ENCODE peak calls at places on chromosome 1, in four cellular contexts. One of them, this sample, is unnamed.

GRCh38 chr1:40848530-40849189 is 13.5 kb downstream of the CITED4 start:
- DNase-seq in suprapubic skin: no peak
- DNase-seq in vagina: no peak
- DNase-seq in GM12891: no peak
- DNase-seq in this sample: no peak

GRCh38 chr1:108075055-108075454 is 110.1 kb upstream of the VAV3 start:
- DNase-seq in suprapubic skin: no peak
- DNase-seq in vagina: no peak
- DNase-seq in GM12891: no peak
- DNase-seq in this sample: no peak

GRCh38 chr1:19623523-19623922 is 20.6 kb upstream of the NBL1 start:
- DNase-seq in suprapubic skin: no peak
- DNase-seq in vagina: no peak
- DNase-seq in GM12891: no peak
- DNase-seq in this sample: no peak

GRCh38 chr1:145720556-145720877 is 1.2 kb downstream of the CD160 start:
- DNase-seq in suprapubic skin: no peak
- DNase-seq in vagina: no peak
- DNase-seq in GM12891: no peak
- DNase-seq in this sample: peak

GRCh38 chr1:3911981-3912808 is 12.1 kb upstream of the C1orf174 start:
- DNase-seq in suprapubic skin: peak
- DNase-seq in vagina: no peak
- DNase-seq in GM12891: no peak
- DNase-seq in this sample: no peak

GRCh38 chr1:61448934-61449368 is 276.0 kb downstream of the TM2D1 start:
- DNase-seq in suprapubic skin: peak
- DNase-seq in vagina: no peak
- DNase-seq in GM12891: no peak
- DNase-seq in this sample: no peak

GRCh38 chr1:25658791-25659431 is 42.3 kb downstream of the MAN1C1 start:
- DNase-seq in suprapubic skin: no peak
- DNase-seq in vagina: no peak
- DNase-seq in GM12891: no peak
- DNase-seq in this sample: no peak

GRCh38 chr1:153649867-153650235 is 8.7 kb upstream of the SNAPIN start:
- DNase-seq in suprapubic skin: peak
- DNase-seq in vagina: no peak
- DNase-seq in GM12891: no peak
- DNase-seq in this sample: no peak

GRCh38 chr1:219927956-219928790 is at the start of gene SLC30A10:
- DNase-seq in suprapubic skin: no peak
- DNase-seq in vagina: no peak
- DNase-seq in GM12891: peak
- DNase-seq in this sample: no peak

GRCh38 chr1:150484861-150485260 is 2.4 kb upstream of the TARS2 start:
- DNase-seq in suprapubic skin: peak
- DNase-seq in vagina: no peak
- DNase-seq in GM12891: no peak
- DNase-seq in this sample: no peak

GRCh38 chr1:216832192-216832591 is 109.0 kb upstream of the ESRRG start:
- DNase-seq in suprapubic skin: no peak
- DNase-seq in vagina: no peak
- DNase-seq in GM12891: no peak
- DNase-seq in this sample: no peak

GRCh38 chr1:218670875-218671274 is 325.7 kb downstream of the TGFB2 start:
- DNase-seq in suprapubic skin: no peak
- DNase-seq in vagina: no peak
- DNase-seq in GM12891: no peak
- DNase-seq in this sample: no peak

GRCh38 chr1:20216574-20216973 is 30.3 kb upstream of the PLA2G2C start:
- DNase-seq in suprapubic skin: no peak
- DNase-seq in vagina: no peak
- DNase-seq in GM12891: peak
- DNase-seq in this sample: no peak

GRCh38 chr1:37995773-37996379 is 6.1 kb upstream of the SF3A3 start:
- DNase-seq in suprapubic skin: peak
- DNase-seq in vagina: no peak
- DNase-seq in GM12891: no peak
- DNase-seq in this sample: no peak

GRCh38 chr1:93692001-93692400 is 10.4 kb upstream of the BCAR3 start:
- DNase-seq in suprapubic skin: no peak
- DNase-seq in vagina: no peak
- DNase-seq in GM12891: no peak
- DNase-seq in this sample: no peak

GRCh38 chr1:227718932-227719331 is 16.2 kb downstream of the JMJD4 start:
- DNase-seq in suprapubic skin: no peak
- DNase-seq in vagina: no peak
- DNase-seq in GM12891: no peak
- DNase-seq in this sample: no peak
- TF ChIP-seq POLR2AphosphoS5 in suprapubic skin: no peak
- TF ChIP-seq POLR2AphosphoS5 in vagina: no peak
- TF ChIP-seq POLR2AphosphoS5 in GM12891: no peak
- TF ChIP-seq POLR2AphosphoS5 in this sample: no peak

GRCh38 chr1:1879942-1880341 is 10.9 kb downstream of the GNB1 start:
- DNase-seq in suprapubic skin: no peak
- DNase-seq in vagina: no peak
- DNase-seq in GM12891: no peak
- DNase-seq in this sample: no peak

GRCh38 chr1:1877852-1878436 is 12.9 kb downstream of the GNB1 start:
- DNase-seq in suprapubic skin: no peak
- DNase-seq in vagina: no peak
- DNase-seq in GM12891: no peak
- DNase-seq in this sample: no peak

GRCh38 chr1:1883092-1883858 is 7.6 kb downstream of the GNB1 start:
- DNase-seq in suprapubic skin: no peak
- DNase-seq in vagina: no peak
- DNase-seq in GM12891: no peak
- DNase-seq in this sample: no peak

GRCh38 chr1:1881727-1882126 is 9.2 kb downstream of the GNB1 start:
- DNase-seq in suprapubic skin: no peak
- DNase-seq in vagina: no peak
- DNase-seq in GM12891: no peak
- DNase-seq in this sample: no peak

GRCh38 chr1:1880617-1881312 is 10.1 kb downstream of the GNB1 start:
- DNase-seq in suprapubic skin: no peak
- DNase-seq in vagina: no peak
- DNase-seq in GM12891: no peak
- DNase-seq in this sample: no peak
- TF ChIP-seq POLR2AphosphoS5 in suprapubic skin: no peak
- TF ChIP-seq POLR2AphosphoS5 in vagina: no peak
- TF ChIP-seq POLR2AphosphoS5 in GM12891: peak
- TF ChIP-seq POLR2AphosphoS5 in this sample: no peak

GRCh38 chr1:26999440-26999987 is 6.0 kb downstream of the TRNP1 start:
- DNase-seq in suprapubic skin: no peak
- DNase-seq in vagina: no peak
- DNase-seq in GM12891: no peak
- DNase-seq in this sample: no peak

GRCh38 chr1:27000092-27000816 is 6.8 kb downstream of the TRNP1 start:
- DNase-seq in suprapubic skin: no peak
- DNase-seq in vagina: no peak
- DNase-seq in GM12891: no peak
- DNase-seq in this sample: no peak

GRCh38 chr1:27000817-27001460 is 7.4 kb downstream of the TRNP1 start:
- DNase-seq in suprapubic skin: no peak
- DNase-seq in vagina: no peak
- DNase-seq in GM12891: no peak
- DNase-seq in this sample: no peak

GRCh38 chr1:27003745-27004470 is 8.7 kb downstream of the TENT5B start:
- DNase-seq in suprapubic skin: no peak
- DNase-seq in vagina: no peak
- DNase-seq in GM12891: no peak
- DNase-seq in this sample: no peak

DNA sequence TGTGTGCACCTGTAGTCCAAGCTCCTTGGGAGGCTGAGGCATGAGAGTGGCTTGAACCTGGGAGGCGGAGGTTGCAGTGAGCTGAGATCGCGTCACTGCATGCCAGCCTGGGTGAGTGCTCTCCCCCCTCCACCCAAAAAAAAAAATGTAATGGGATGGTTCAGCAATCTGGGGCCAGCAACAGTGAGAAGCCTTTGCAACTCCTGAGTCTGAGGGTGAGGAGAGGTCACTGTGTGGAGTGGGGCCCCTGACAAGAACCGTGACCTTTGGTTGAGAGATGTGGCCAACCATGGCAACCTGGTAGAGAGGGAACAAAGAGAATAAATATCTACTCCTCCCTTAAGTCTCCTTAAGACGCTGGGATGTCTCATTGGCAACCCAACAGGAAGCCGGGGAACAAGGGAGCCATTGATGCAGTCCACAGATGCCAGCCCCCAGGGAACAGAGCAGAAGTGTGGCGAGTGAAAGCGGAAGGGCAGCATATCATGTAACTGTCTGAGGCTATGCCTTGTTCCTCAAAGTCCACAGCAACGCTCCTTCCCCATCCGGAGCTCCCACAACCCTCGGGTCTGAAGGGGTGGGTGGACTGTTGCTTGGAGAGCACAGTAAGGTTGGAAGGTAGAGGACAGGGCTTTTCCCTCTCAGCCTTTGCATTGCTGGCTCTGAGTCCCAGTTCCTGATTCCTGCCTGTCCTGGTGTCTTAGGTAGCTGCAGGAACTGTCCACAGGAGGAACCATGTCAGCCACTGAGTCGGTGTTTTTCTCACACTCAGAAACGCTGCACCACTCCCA is 8.3 kb downstream of the TRNP1 start:
- DNase-seq in suprapubic skin: no peak
- DNase-seq in vagina: no peak
- DNase-seq in GM12891: no peak
- DNase-seq in this sample: no peak
- TF ChIP-seq POLR2AphosphoS5 in suprapubic skin: no peak
- TF ChIP-seq POLR2AphosphoS5 in vagina: no peak
- TF ChIP-seq POLR2AphosphoS5 in GM12891: no peak
- TF ChIP-seq POLR2AphosphoS5 in this sample: no peak

GRCh38 chr1:1122078-1122811 is 6.4 kb upstream of the C1orf159 start:
- DNase-seq in suprapubic skin: peak
- DNase-seq in vagina: no peak
- DNase-seq in GM12891: peak
- DNase-seq in this sample: peak
- TF ChIP-seq POLR2AphosphoS5 in suprapubic skin: no peak
- TF ChIP-seq POLR2AphosphoS5 in vagina: peak
- TF ChIP-seq POLR2AphosphoS5 in GM12891: no peak
- TF ChIP-seq POLR2AphosphoS5 in this sample: no peak